ENCODE peak calls at places on chromosomes 5 and 9, in eight cellular contexts. R is fibroblast of mammary gland; A is AG09309; E is stimulated activated CD4-positive, alpha-beta T cell treated with anti-CD3 and anti-CD28 coated beads, TNF-alpha, amount 100 ng/mL, for 24 hours; J is hypothalamus; X is A172; D is mesendoderm; N is T-helper 2 cell. W is an unnamed sample.

GRCh38 chr9:18472915-18473314 is 1.0 kb upstream of the ADAMTSL1 start:
- DNase-seq in A (no peak), D (peak; percentile 57), J (no peak), X (no peak), R (peak; percentile 58), E (no peak), N (no peak), W (no peak)

GRCh38 chr9:22005083-22005699 is 3.9 kb downstream of the CDKN2B start:
- DNase-seq in A (no peak), D (peak; percentile 79), N (peak; percentile 73), R (no peak), E (no peak), X (no peak), J (no peak), W (peak; percentile 41)

GRCh38 chr9:129471201-129472019 is 149.5 kb downstream of the C9orf50 start:
- DNase-seq in X (no peak), N (no peak), D (no peak), E (no peak), J (no peak), R (no peak), A (no peak), W (no peak)

GRCh38 chr9:87343816-87344438 is 153.7 kb upstream of the DAPK1 start:
- DNase-seq in X (no peak), D (no peak), R (no peak), N (no peak), E (no peak), J (no peak), A (no peak), W (no peak)

GRCh38 chr5:36739751-36740221 is 133.4 kb downstream of the SLC1A3 start:
- DNase-seq in A (no peak), N (peak; percentile 64), J (no peak), E (peak; percentile 34), R (peak; percentile 78), D (peak; percentile 83), X (peak; percentile 85), W (peak; percentile 78)

GRCh38 chr5:139147743-139148079 is 50.5 kb downstream of the SIL1 start:
- DNase-seq in A (no peak), E (no peak), D (no peak), J (no peak), X (peak; percentile 70), R (peak; percentile 72), N (no peak), W (no peak)

GRCh38 chr5:131379723-131380122 is 115.9 kb downstream of the CDC42SE2 start:
- DNase-seq in N (peak; percentile 91), X (peak; percentile 91), R (no peak), E (peak; percentile 47), D (no peak), A (peak; percentile 29), J (no peak), W (peak; percentile 62)

GRCh38 chr5:173581408-173582197 is 34.8 kb downstream of the BOD1 start:
- DNase-seq in E (no peak), N (peak; percentile 36), D (peak; percentile 72), X (no peak), A (no peak), R (peak; percentile 28), J (no peak), W (peak; percentile 59)

GRCh38 chr5:154626876-154627552 is 128.2 kb upstream of the LARP1 start:
- DNase-seq in N (no peak), E (no peak), D (no peak), R (no peak), J (no peak), X (no peak), A (no peak), W (no peak)

GRCh38 chr9:107948086-107948485 is 458.5 kb upstream of the KLF4 start:
- DNase-seq in D (peak; percentile 48), E (no peak), N (no peak), R (peak; percentile 15), A (no peak), X (peak; percentile 38), J (no peak), W (no peak)

GRCh38 chr9:78314953-78315870 is 18.3 kb downstream of the PSAT1 start:
- DNase-seq in D (no peak), E (no peak), J (no peak), R (peak; percentile 33), A (no peak), N (no peak), X (no peak), W (no peak)

GRCh38 chr9:6410653-6411052 is 2.3 kb upstream of the UHRF2 start:
- DNase-seq in X (no peak), E (no peak), N (no peak), A (no peak), R (no peak), D (no peak), J (no peak), W (no peak)

GRCh38 chr5:55022454-55022853 is 1.6 kb upstream of the GZMK start:
- DNase-seq in D (no peak), E (no peak), A (no peak), N (peak; percentile 77), X (no peak), J (no peak), R (no peak), W (no peak)

GRCh38 chr5:33850100-33850594 is 41.6 kb downstream of the ADAMTS12 start:
- DNase-seq in D (peak; percentile 80), X (peak; percentile 90), A (no peak), E (no peak), R (peak; percentile 86), N (peak; percentile 84), J (no peak), W (peak; percentile 65)

GRCh38 chr5:157115012-157115411 is 6.2 kb upstream of the HAVCR2 start:
- DNase-seq in E (no peak), R (no peak), A (no peak), D (no peak), X (no peak), N (no peak), J (no peak), W (no peak)

GRCh38 chr5:72107874-72108199 is 562 bp downstream of the MAP1B start:
- DNase-seq in N (no peak), X (peak; percentile 66), A (no peak), E (no peak), R (peak; percentile 28), J (no peak), D (peak; percentile 70), W (no peak)

GRCh38 chr9:101716629-101717028 is 21.8 kb downstream of the GRIN3A start:
- DNase-seq in X (peak; percentile 29), J (no peak), E (no peak), A (no peak), R (peak; percentile 61), D (no peak), N (no peak), W (no peak)

GRCh38 chr5:127941646-127942045 is 141.9 kb upstream of the SLC12A2 start:
- DNase-seq in N (no peak), J (no peak), E (no peak), D (no peak), X (no peak), A (no peak), R (no peak), W (no peak)

GRCh38 chr5:137370511-137371071 is 128.5 kb downstream of the SPOCK1 start:
- DNase-seq in D (no peak), J (no peak), N (no peak), R (no peak), E (no peak), A (no peak), X (peak; percentile 33), W (no peak)

GRCh38 chr9:93956183-93956784 is 1.1 kb upstream of the BARX1 start:
- DNase-seq in J (no peak), X (no peak), E (no peak), D (no peak), R (no peak), N (no peak), A (no peak), W (no peak)

GRCh38 chr5:125327676-125328075 is 581.2 kb upstream of the ZNF608 start:
- DNase-seq in R (no peak), D (no peak), X (no peak), A (no peak), J (no peak), N (no peak), E (no peak), W (no peak)

GRCh38 chr9:131738838-131739191 is 1.1 kb downstream of the RAPGEF1 start:
- DNase-seq in A (no peak), D (peak; percentile 79), J (no peak), X (no peak), N (peak; percentile 40), E (no peak), R (no peak), W (peak; percentile 50)

GRCh38 chr5:172618574-172619365 is 22.3 kb upstream of the NEURL1B start:
- DNase-seq in N (no peak), R (no peak), J (no peak), A (no peak), X (no peak), E (no peak), D (no peak), W (no peak)

GRCh38 chr9:137785704-137786161 is 91.8 kb upstream of the CACNA1B start:
- DNase-seq in R (no peak), X (no peak), D (peak; percentile 13), A (no peak), E (no peak), J (no peak), N (no peak), W (no peak)